ENCODE peak calls at places on chromosomes 16 and 17, in four cellular contexts. M is GM23338, N is Karpas-422, Q is PC-9. T is an unnamed sample.

GRCh38 chr17:19384723-19385391 is 2.1 kb downstream of the MFAP4 start:
- DNase-seq in M (peak), N (no peak), Q (no peak), T (peak)

GRCh38 chr17:15273141-15273793 is 8.1 kb upstream of the PMP22 start:
- DNase-seq in M (no peak), N (no peak), Q (peak), T (peak)

GRCh38 chr17:74737299-74738050 is 419 bp downstream of the RAB37 start:
- DNase-seq in M (peak), N (peak), Q (no peak), T (no peak)

GRCh38 chr17:73710095-73710592 is 65.9 kb upstream of the SDK2 start:
- DNase-seq in M (peak), N (peak), Q (no peak), T (peak)

GRCh38 chr17:83053021-83053778 is 26.2 kb upstream of the METRNL start:
- DNase-seq in M (no peak), N (no peak), Q (no peak), T (peak)

GRCh38 chr16:69035375-69035774 is 70.1 kb upstream of the HAS3 start:
- DNase-seq in M (no peak), N (no peak), Q (no peak), T (no peak)

GRCh38 chr17:7003745-7004144 is 7.9 kb downstream of the ALOX12 start:
- DNase-seq in M (no peak), N (no peak), Q (no peak), T (no peak)

GRCh38 chr16:53664724-53665345 is 38.8 kb downstream of the RPGRIP1L start:
- DNase-seq in M (no peak), N (peak), Q (no peak), T (peak)

GRCh38 chr16:82636485-82636884 is 9.7 kb downstream of the CDH13 start:
- DNase-seq in M (no peak), N (no peak), Q (no peak), T (no peak)

GRCh38 chr17:64591944-64592343 is 70.2 kb downstream of the SMURF2 start:
- DNase-seq in M (no peak), N (no peak), Q (no peak), T (no peak)

GRCh38 chr17:27980035-27980434 is 62.4 kb upstream of the NLK start:
- DNase-seq in M (no peak), N (no peak), Q (peak), T (peak)

GRCh38 chr16:88472637-88473205 is 19.6 kb downstream of the ZFPM1 start:
- DNase-seq in M (no peak), N (no peak), Q (no peak), T (no peak)

GRCh38 chr16:79757163-79757562 is 156.6 kb upstream of the MAF start:
- DNase-seq in M (no peak), N (no peak), Q (no peak), T (no peak)

GRCh38 chr17:49730078-49730786 is 22.5 kb upstream of the SLC35B1 start:
- DNase-seq in M (no peak), N (no peak), Q (no peak), T (peak)

GRCh38 chr17:73459980-73460379 is 148.2 kb upstream of the CDC42EP4 start:
- DNase-seq in M (no peak), N (no peak), Q (no peak), T (no peak)

GRCh38 chr17:16304832-16305231 is 48.4 kb downstream of the CENPV start:
- DNase-seq in M (peak), N (peak), Q (no peak), T (no peak)

GRCh38 chr17:74182041-74182783 is 21.3 kb upstream of the RPL38 start:
- DNase-seq in M (no peak), N (no peak), Q (no peak), T (no peak)

GRCh38 chr17:73003487-73003886 is 89.0 kb downstream of the SLC39A11 start:
- DNase-seq in M (no peak), N (no peak), Q (peak), T (no peak)

GRCh38 chr17:60959011-60959410 is 281.4 kb downstream of the BCAS3 start:
- DNase-seq in M (no peak), N (no peak), Q (no peak), T (peak)

DNA sequence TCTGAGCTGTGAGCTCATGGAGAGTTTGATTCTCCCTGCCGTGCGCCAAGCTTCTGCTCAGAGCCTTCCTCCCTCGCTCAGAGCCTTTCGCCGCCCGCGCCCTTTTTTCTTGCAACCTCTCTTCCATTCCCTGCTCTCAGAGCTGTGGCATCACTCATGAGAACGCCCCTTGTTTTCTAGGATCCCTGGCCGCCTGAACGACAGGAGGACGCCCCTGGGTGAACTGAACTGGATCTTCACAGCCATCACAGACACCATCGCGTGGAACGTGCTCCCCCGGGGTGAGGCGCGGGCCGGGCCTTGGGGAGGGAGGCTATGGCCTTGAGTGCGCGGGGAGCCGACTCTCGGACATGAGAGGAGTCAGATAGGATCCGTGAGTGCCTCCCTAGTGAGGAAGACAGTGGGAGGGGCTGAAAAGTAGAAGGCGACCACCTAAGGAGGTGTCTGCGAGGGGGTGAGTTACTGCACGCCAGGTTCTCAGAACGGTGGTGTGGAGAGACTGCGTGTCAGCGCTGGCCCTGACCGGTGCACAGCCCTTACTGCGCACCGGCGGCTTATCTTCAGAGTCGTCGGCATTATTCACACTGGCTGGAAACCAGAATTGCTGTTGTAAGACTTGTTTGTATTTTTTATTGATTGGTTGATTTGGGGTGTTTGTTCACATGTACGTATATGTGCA is 169.5 kb upstream of the CHMP6 start:
- DNase-seq in M (no peak), N (no peak), Q (no peak), T (no peak)
- H2AFZ ChIP-seq in M (no peak), N (no peak), Q (no peak), T (no peak)

DNA sequence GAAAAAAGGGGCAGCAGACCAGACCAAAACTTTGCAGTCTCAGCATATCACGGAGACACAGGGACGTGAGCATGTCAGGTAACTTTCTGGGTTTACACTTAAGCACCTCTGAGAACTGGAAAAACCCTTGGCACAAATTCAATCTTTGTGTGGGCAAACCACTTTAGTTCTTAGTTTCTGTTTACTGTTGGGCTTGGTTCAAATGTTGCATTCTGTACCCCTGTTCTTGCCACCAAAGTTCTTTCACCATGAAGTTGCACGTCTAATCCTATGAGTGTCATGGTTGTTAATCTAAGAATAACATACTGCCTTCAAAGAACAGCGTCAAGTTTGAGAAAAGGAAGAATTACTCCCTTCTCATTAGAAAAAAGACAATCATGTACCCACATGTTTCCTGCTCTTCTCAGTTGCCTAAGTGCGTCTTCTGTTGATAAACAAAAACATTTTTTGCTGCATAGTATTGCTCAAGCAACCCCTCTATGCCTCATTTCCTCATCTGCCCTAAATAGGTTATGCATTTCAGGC is 11.6 kb downstream of the KRT33A start:
- DNase-seq in M (no peak), N (no peak), Q (peak), T (no peak)
- H2AFZ ChIP-seq in M (no peak), N (no peak), Q (no peak), T (no peak)

GRCh38 chr17:43880420-43880991 is 26.8 kb downstream of the MPP2 start:
- DNase-seq in M (peak), N (peak), Q (no peak), T (no peak)
- H2AFZ ChIP-seq in M (no peak), N (no peak), Q (no peak), T (no peak)

GRCh38 chr16:10611825-10612342 is 31.5 kb upstream of the EMP2 start:
- DNase-seq in M (no peak), N (no peak), Q (no peak), T (no peak)
- H2AFZ ChIP-seq in M (no peak), N (no peak), Q (no peak), T (no peak)

DNA sequence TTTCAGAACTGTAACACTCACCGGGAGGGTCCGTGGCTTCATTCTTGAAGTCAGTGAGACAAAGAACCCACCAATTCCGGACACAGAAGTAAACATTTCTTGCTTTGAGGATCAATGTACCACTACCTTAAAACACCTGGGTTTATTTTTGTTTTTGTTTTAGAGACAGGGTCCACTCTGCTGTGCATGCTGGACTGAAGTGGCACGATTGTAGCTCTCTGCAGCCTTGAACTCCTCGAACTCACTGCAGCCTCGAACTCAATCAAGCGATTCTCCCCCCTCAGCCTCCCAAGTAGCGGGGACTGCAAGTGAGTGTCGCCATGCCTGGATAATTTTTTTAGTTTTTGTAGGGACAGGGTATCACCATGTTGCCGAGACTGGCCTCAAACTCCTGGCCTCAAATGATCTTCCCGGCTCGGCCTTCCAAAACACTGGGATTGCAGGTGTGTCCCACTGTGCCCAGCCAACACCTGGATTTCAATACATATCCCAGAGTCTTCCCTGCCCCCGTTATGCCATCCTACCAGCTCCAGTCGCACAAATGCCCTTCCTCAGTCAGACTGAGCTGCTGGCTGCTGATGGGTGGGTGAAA is 13.0 kb upstream of the CES4A start:
- DNase-seq in M (no peak), N (no peak), Q (no peak), T (no peak)
- H2AFZ ChIP-seq in M (no peak), N (no peak), Q (no peak), T (no peak)

GRCh38 chr16:86827521-86827920 is 249.2 kb downstream of the FOXL1 start:
- DNase-seq in M (no peak), N (no peak), Q (no peak), T (no peak)
- H2AFZ ChIP-seq in M (peak), N (no peak), Q (no peak), T (peak)

GRCh38 chr17:45931677-45932076 is 37.3 kb downstream of the MAPT start:
- DNase-seq in M (no peak), N (no peak), Q (no peak), T (no peak)

GRCh38 chr17:45929344-45929743 is 35.0 kb downstream of the MAPT start:
- DNase-seq in M (no peak), N (no peak), Q (no peak), T (no peak)

GRCh38 chr17:45934044-45934979 is 40.0 kb downstream of the MAPT start:
- DNase-seq in M (no peak), N (no peak), Q (no peak), T (no peak)

GRCh38 chr17:45927247-45927646 is 32.9 kb downstream of the MAPT start:
- DNase-seq in M (no peak), N (no peak), Q (no peak), T (no peak)

GRCh38 chr17:45930420-45930951 is 36.1 kb downstream of the MAPT start:
- DNase-seq in M (no peak), N (no peak), Q (no peak), T (no peak)
- H2AFZ ChIP-seq in M (no peak), N (no peak), Q (no peak), T (no peak)

GRCh38 chr17:81419333-81419885 is 24.2 kb downstream of the BAHCC1 start:
- DNase-seq in M (no peak), N (no peak), Q (peak), T (peak)
- H2AFZ ChIP-seq in M (peak), N (no peak), Q (no peak), T (no peak)

DNA sequence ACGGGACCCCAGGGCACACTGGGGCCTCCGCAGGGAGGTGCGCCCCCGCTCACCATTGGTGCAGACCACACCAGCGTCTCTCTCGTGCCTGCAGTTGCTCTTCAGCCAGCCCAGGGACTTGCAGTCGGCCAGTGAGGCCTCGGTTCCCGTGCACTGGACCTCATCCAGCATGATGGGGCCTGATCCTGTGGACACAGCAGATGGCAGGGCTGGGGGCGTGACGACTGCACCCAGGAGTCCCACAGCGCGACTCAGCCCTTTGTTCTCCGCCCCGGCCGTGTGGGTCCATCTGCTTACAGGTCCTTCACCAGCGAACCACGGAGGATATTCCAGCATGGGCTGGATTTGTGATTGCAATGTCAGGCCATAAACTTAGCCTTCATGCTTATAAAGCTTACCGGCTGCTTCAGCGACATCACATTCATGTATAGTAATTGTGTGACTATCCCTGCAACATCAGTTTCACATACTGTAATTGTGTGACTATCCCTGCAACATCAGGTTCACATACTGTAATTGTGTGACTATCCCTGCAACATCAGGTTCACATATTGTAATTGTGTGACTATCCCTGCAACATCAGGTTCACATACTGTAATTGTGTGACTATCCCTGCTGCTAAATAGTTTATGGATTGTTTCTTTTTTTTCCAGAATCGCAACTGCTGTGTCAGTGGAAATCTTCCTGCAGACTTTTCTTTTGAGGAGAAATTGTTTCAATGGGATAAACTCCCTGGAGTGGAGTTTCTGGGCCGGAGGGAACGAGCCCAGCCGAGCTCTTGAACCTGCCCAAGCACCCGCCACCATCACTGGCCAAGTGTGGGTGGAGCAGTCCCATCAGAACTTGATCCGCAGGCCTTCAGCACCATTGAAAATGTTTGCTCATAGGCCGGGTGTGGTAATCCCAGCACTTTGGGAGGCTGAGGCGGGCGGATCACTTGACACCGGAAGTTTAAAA is 4.8 kb downstream of the LGALS3BP start:
- DNase-seq in M (peak), N (peak), Q (no peak), T (peak)
- H2AFZ ChIP-seq in M (peak), N (peak), Q (no peak), T (no peak)